ENCODE peak calls at places on chromosomes 13 and 19, in five cellular contexts. One of them, this sample, is unnamed.

GRCh38 chr13:112766336-112766735 is 76.5 kb downstream of the ATP11A start:
- DNase-seq in CD8-positive, alpha-beta memory T cell: no peak
- DNase-seq in Peyer's patch: no peak
- DNase-seq in IMR-90: no peak
- DNase-seq in osteoblast: peak; percentile 67
- DNase-seq in this sample: no peak

GRCh38 chr19:870963-871401 is 11.5 kb downstream of the CFD start:
- DNase-seq in CD8-positive, alpha-beta memory T cell: no peak
- DNase-seq in Peyer's patch: no peak
- DNase-seq in IMR-90: peak; percentile 32
- DNase-seq in osteoblast: peak; percentile 90
- DNase-seq in this sample: peak; percentile 71

GRCh38 chr19:58571575-58571947 is 1.6 kb downstream of the MZF1 start:
- DNase-seq in osteoblast: no peak
- DNase-seq in IMR-90: no peak
- DNase-seq in Peyer's patch: peak; percentile 36
- DNase-seq in CD8-positive, alpha-beta memory T cell: no peak
- DNase-seq in this sample: no peak

GRCh38 chr19:16825312-16826168 is 3.7 kb upstream of the SIN3B start:
- DNase-seq in CD8-positive, alpha-beta memory T cell: no peak
- DNase-seq in Peyer's patch: peak; percentile 52
- DNase-seq in osteoblast: peak; percentile 83
- DNase-seq in IMR-90: peak; percentile 63
- DNase-seq in this sample: peak; percentile 80

GRCh38 chr19:52748336-52748950 is 13.6 kb upstream of the ZNF611 start:
- DNase-seq in Peyer's patch: no peak
- DNase-seq in osteoblast: no peak
- DNase-seq in IMR-90: peak; percentile 57
- DNase-seq in CD8-positive, alpha-beta memory T cell: no peak
- DNase-seq in this sample: peak; percentile 50

GRCh38 chr13:48746816-48747215 is 93.1 kb downstream of the CYSLTR2 start:
- DNase-seq in Peyer's patch: no peak
- DNase-seq in osteoblast: no peak
- DNase-seq in IMR-90: no peak
- DNase-seq in CD8-positive, alpha-beta memory T cell: no peak
- DNase-seq in this sample: no peak

GRCh38 chr19:21851596-21852345 is 15.8 kb upstream of the ZNF43 start:
- DNase-seq in Peyer's patch: peak; percentile 97
- DNase-seq in osteoblast: peak; percentile 98
- DNase-seq in CD8-positive, alpha-beta memory T cell: peak; percentile 87
- DNase-seq in IMR-90: peak; percentile 94
- DNase-seq in this sample: peak; percentile 95

GRCh38 chr19:2381151-2381822 is 21.2 kb downstream of the TMPRSS9 start:
- DNase-seq in IMR-90: peak; percentile 15
- DNase-seq in osteoblast: peak; percentile 79
- DNase-seq in Peyer's patch: no peak
- DNase-seq in CD8-positive, alpha-beta memory T cell: no peak
- DNase-seq in this sample: peak; percentile 43

GRCh38 chr19:512548-513365 is 5.5 kb downstream of the TPGS1 start:
- DNase-seq in Peyer's patch: no peak
- DNase-seq in IMR-90: no peak
- DNase-seq in osteoblast: no peak
- DNase-seq in CD8-positive, alpha-beta memory T cell: no peak
- DNase-seq in this sample: peak; percentile 76

GRCh38 chr19:38838208-38838985 is 6.8 kb upstream of the ECH1 start:
- DNase-seq in IMR-90: no peak
- DNase-seq in CD8-positive, alpha-beta memory T cell: no peak
- DNase-seq in Peyer's patch: peak; percentile 66
- DNase-seq in osteoblast: peak; percentile 32
- DNase-seq in this sample: peak; percentile 16
- H3K36me3 ChIP-seq in IMR-90: peaks cover 73% of the 10 kb centered on the region
- H3K36me3 ChIP-seq in CD8-positive, alpha-beta memory T cell: peaks cover 66% of the 10 kb centered on the region
- H3K36me3 ChIP-seq in Peyer's patch: no peaks in the 10 kb centered on the region
- H3K36me3 ChIP-seq in osteoblast: peaks cover 75% of the 10 kb centered on the region
- H3K36me3 ChIP-seq in this sample: peaks cover 68% of the 10 kb centered on the region

GRCh38 chr19:30254214-30254613 is 118.0 kb upstream of the ZNF536 start:
- DNase-seq in Peyer's patch: no peak
- DNase-seq in IMR-90: no peak
- DNase-seq in osteoblast: no peak
- DNase-seq in CD8-positive, alpha-beta memory T cell: no peak
- DNase-seq in this sample: no peak
- H3K4me3 ChIP-seq in Peyer's patch: no peak overlapping the region
- H3K4me3 ChIP-seq in IMR-90: no peak overlapping the region
- H3K4me3 ChIP-seq in osteoblast: no peak overlapping the region
- H3K4me3 ChIP-seq in CD8-positive, alpha-beta memory T cell: no peak overlapping the region
- H3K4me3 ChIP-seq in this sample: no peak overlapping the region

DNA sequence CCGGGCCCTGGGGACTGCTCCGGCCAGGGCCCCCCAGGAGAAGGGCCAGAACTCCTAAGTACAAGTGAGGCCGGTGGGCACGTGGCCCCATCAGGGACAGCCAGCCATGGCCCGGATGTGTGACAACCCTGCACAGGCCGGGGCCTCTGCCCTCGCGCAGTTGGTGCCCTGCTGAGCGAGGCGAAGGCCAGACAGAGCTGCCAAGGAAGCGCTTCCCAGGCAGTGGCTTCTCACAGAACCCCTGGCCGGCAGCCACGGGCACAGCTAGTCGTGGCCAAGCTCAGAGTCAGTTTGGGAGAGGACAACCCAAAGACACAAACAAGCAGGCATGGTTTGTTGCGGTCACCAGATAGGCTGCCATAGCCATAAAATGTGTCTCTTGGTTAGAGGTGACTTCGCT is 25.8 kb downstream of the TEX29 start:
- DNase-seq in Peyer's patch: no peak
- DNase-seq in IMR-90: no peak
- DNase-seq in CD8-positive, alpha-beta memory T cell: no peak
- DNase-seq in osteoblast: no peak
- DNase-seq in this sample: no peak
- H3K27me3 ChIP-seq in Peyer's patch: no peaks in the 10 kb centered on the region
- H3K27me3 ChIP-seq in IMR-90: no peaks in the 10 kb centered on the region
- H3K27me3 ChIP-seq in CD8-positive, alpha-beta memory T cell: no peaks in the 10 kb centered on the region
- H3K27me3 ChIP-seq in osteoblast: no peaks in the 10 kb centered on the region
- H3K27me3 ChIP-seq in this sample: no peaks in the 10 kb centered on the region

GRCh38 chr19:50796128-50796633 is 6.0 kb downstream of the ACP4 start:
- DNase-seq in CD8-positive, alpha-beta memory T cell: no peak
- DNase-seq in IMR-90: no peak
- DNase-seq in Peyer's patch: no peak
- DNase-seq in osteoblast: peak; percentile 77
- DNase-seq in this sample: peak; percentile 77

GRCh38 chr19:50798943-50799851 is 9.0 kb downstream of the ACP4 start:
- DNase-seq in IMR-90: no peak
- DNase-seq in Peyer's patch: no peak
- DNase-seq in osteoblast: peak; percentile 78
- DNase-seq in CD8-positive, alpha-beta memory T cell: no peak
- DNase-seq in this sample: peak; percentile 48

GRCh38 chr19:50796634-50797428 is 6.6 kb downstream of the ACP4 start:
- DNase-seq in IMR-90: no peak
- DNase-seq in osteoblast: peak; percentile 51
- DNase-seq in CD8-positive, alpha-beta memory T cell: no peak
- DNase-seq in Peyer's patch: no peak
- DNase-seq in this sample: peak; percentile 61

GRCh38 chr19:50797429-50798115 is 7.4 kb downstream of the ACP4 start:
- DNase-seq in CD8-positive, alpha-beta memory T cell: no peak
- DNase-seq in IMR-90: no peak
- DNase-seq in osteoblast: peak; percentile 58
- DNase-seq in Peyer's patch: no peak
- DNase-seq in this sample: no peak

DNA sequence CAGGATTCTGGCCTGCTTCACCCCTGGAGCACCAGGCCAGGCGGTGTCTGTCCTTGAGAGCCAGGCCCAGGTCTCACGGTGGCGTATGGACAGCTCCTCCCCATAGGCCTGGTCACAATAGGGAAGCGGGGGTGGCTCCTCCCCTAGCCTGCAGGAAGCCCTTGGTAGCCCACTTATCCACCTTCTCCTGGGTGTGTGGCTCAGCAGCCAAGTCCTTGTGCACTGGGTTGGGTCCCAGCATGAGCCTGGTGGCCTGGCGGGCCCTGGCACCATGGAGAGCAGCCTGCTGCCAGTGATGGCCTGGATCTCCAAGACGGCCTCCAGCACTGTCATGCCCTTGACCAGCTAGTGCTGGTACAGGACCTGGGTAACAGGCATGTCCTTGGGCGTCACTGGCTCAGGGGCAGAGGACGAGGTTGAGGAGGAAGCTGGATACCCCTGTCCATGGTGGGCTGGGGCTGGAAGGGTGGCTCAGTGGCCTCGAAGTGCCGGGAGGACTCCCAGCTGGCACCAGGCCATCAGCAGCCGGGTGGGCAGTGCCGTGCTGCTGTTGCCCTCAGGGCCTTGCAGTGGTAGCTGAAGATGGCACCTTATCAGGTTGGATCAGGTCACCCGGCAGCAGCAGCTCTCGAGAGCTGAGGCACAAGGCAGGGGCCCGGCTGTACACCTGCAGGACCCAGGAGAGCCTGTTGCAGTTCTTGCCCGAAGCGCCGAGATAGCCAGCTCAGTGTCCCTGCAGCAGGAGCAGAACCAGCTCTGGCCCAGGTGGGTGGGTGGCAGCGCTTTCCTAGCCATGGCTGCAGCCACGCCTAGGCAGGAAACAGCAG is 8.1 kb downstream of the ACP4 start:
- DNase-seq in CD8-positive, alpha-beta memory T cell: no peak
- DNase-seq in osteoblast: peak; percentile 60
- DNase-seq in Peyer's patch: no peak
- DNase-seq in IMR-90: no peak
- DNase-seq in this sample: peak; percentile 69
- H3K36me3 ChIP-seq in CD8-positive, alpha-beta memory T cell: no peaks in the 10 kb centered on the region
- H3K36me3 ChIP-seq in osteoblast: peaks cover 33% of the 10 kb centered on the region
- H3K36me3 ChIP-seq in Peyer's patch: no peaks in the 10 kb centered on the region
- H3K36me3 ChIP-seq in IMR-90: peaks cover 37% of the 10 kb centered on the region
- H3K36me3 ChIP-seq in this sample: peaks cover 41% of the 10 kb centered on the region

DNA sequence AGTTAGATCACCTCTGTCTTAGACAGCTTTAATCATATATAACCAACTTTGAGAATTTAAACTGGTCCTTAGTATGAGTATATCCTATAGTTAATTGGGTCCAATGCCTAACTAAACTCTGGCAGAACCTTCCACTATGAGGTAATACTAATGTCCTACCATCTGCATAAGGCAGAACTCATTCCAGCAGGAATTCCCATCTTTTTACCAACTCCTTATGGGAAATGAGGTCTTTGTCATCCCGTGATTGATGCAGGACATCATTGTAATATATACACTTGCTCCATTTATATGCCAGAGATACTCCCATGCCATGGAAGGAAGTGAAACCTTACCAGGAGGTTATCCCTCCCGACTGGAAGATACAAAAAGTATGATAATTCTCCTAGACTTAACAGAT is 2.8 kb downstream of the KCTD4 start:
- DNase-seq in CD8-positive, alpha-beta memory T cell: no peak
- DNase-seq in IMR-90: peak; percentile 39
- DNase-seq in osteoblast: no peak
- DNase-seq in Peyer's patch: no peak
- DNase-seq in this sample: no peak
- H3K4me3 ChIP-seq in CD8-positive, alpha-beta memory T cell: no peak overlapping the region
- H3K4me3 ChIP-seq in IMR-90: no peak overlapping the region
- H3K4me3 ChIP-seq in osteoblast: no peak overlapping the region
- H3K4me3 ChIP-seq in Peyer's patch: no peak overlapping the region
- H3K4me3 ChIP-seq in this sample: no peak overlapping the region

This sample was measured in H7.